ENCODE peak calls at places on chromosomes 7 and 10, in five cellular contexts. W, P, M, E and Y are unnamed samples.

GRCh38 chr7:127751062-127751722 is 99.2 kb downstream of the SND1 start:
- DNase-seq in P (no peak), M (no peak), E (no peak), W (no peak), Y (no peak)

GRCh38 chr10:33010132-33011037 is 52.4 kb upstream of the ITGB1 start:
- DNase-seq in M (no peak), P (peak), E (peak), W (peak), Y (peak)

GRCh38 chr7:14841850-14842249 is 60.7 kb downstream of the DGKB start:
- DNase-seq in W (no peak), E (no peak), P (no peak), M (no peak), Y (no peak)

GRCh38 chr7:128176696-128177095 is 64.4 kb upstream of the LEP start:
- DNase-seq in P (no peak), E (no peak), M (no peak), W (no peak), Y (no peak)

GRCh38 chr10:69976795-69977546 is 75.7 kb upstream of the MACROH2A2 start:
- DNase-seq in P (no peak), E (no peak), M (no peak), W (no peak), Y (no peak)

GRCh38 chr7:112410087-112410486 is 40.2 kb upstream of the IFRD1 start:
- DNase-seq in E (no peak), W (no peak), M (no peak), P (no peak), Y (no peak)

GRCh38 chr10:114386446-114386845 is 17.9 kb downstream of the AFAP1L2 start:
- DNase-seq in M (no peak), E (no peak), W (no peak), P (no peak), Y (no peak)

GRCh38 chr7:114082934-114083647 is 164.3 kb upstream of the PPP1R3A start:
- DNase-seq in E (no peak), W (no peak), P (no peak), M (no peak), Y (no peak)

GRCh38 chr7:30522163-30522562 is 17.5 kb upstream of the GGCT start:
- DNase-seq in P (no peak), E (no peak), W (no peak), M (no peak), Y (no peak)

GRCh38 chr7:143735962-143736361 is 21.5 kb downstream of the CTAGE6 start:
- DNase-seq in M (no peak), P (no peak), W (no peak), E (no peak), Y (no peak)

GRCh38 chr7:46178685-46179084 is 257.6 kb upstream of the IGFBP3 start:
- DNase-seq in P (no peak), M (no peak), W (no peak), E (peak), Y (no peak)

GRCh38 chr7:106329971-106330733 is 45.4 kb upstream of the NAMPT start:
- DNase-seq in P (no peak), E (no peak), W (no peak), M (no peak), Y (no peak)

GRCh38 chr7:93146465-93147127 is 1.6 kb downstream of the SAMD9L start:
- DNase-seq in W (no peak), M (no peak), P (no peak), E (no peak), Y (no peak)

GRCh38 chr10:66924674-66925345 is 1.0 kb upstream of the LRRTM3 start:
- DNase-seq in E (no peak), P (no peak), M (no peak), W (no peak), Y (no peak)

GRCh38 chr10:112332509-112333228 is 41.2 kb upstream of the ACSL5 start:
- DNase-seq in P (peak), E (no peak), W (no peak), M (no peak), Y (peak)

GRCh38 chr10:49751216-49751615 is 10.9 kb downstream of the OGDHL start:
- DNase-seq in P (no peak), E (no peak), W (no peak), M (no peak), Y (no peak)

GRCh38 chr7:83475403-83475802 is 173.5 kb downstream of the SEMA3E start:
- DNase-seq in M (no peak), P (peak), E (no peak), W (no peak), Y (peak)

GRCh38 chr10:38103754-38104153 is 9.6 kb downstream of the ZNF37A start:
- DNase-seq in E (no peak), W (no peak), P (no peak), M (no peak), Y (no peak)

GRCh38 chr7:1853619-1854520 is 183.8 kb downstream of the ELFN1 start:
- DNase-seq in E (no peak), P (no peak), M (no peak), W (peak), Y (no peak)

GRCh38 chr10:122461729-122462532 is 578 bp downstream of the HTRA1 start:
- DNase-seq in W (no peak), M (no peak), E (no peak), P (no peak), Y (no peak)

GRCh38 chr7:3028071-3028766 is 15.4 kb downstream of the CARD11 start:
- DNase-seq in M (no peak), W (no peak), P (no peak), E (no peak), Y (no peak)

GRCh38 chr10:23826399-23826798 is 382.5 kb upstream of the KIAA1217 start:
- DNase-seq in E (peak), W (no peak), M (no peak), P (no peak), Y (peak)

GRCh38 chr7:103803631-103804030 is 185.8 kb downstream of the RELN start:
- DNase-seq in M (no peak), W (no peak), E (no peak), P (no peak), Y (no peak)

GRCh38 chr7:92767427-92767826 is 68.9 kb downstream of the CDK6 start:
- DNase-seq in W (no peak), E (no peak), P (no peak), M (no peak), Y (no peak)

GRCh38 chr10:13000431-13000830 is 1.1 kb downstream of the CCDC3 start:
- DNase-seq in P (no peak), W (no peak), E (no peak), M (no peak), Y (no peak)

GRCh38 chr10:72259491-72260214 is 14.1 kb upstream of the DDIT4 start:
- DNase-seq in W (no peak), E (no peak), P (no peak), M (no peak), Y (no peak)

GRCh38 chr10:132984008-132984295 is 41.6 kb upstream of the CFAP46 start:
- DNase-seq in M (no peak), E (no peak), W (no peak), P (no peak), Y (no peak)

GRCh38 chr10:58957517-58957916 is 218.9 kb upstream of the PHYHIPL start:
- DNase-seq in P (no peak), M (no peak), E (no peak), W (no peak), Y (no peak)

GRCh38 chr10:13717936-13718772 is 131.4 kb downstream of the PRPF18 start:
- DNase-seq in E (no peak), M (no peak), W (no peak), P (no peak), Y (peak)

GRCh38 chr7:16062269-16062668 is 359.1 kb downstream of the CRPPA start:
- DNase-seq in W (no peak), E (no peak), M (no peak), P (no peak), Y (no peak)

GRCh38 chr10:130369645-130370381 is 233.6 kb downstream of the GLRX3 start:
- DNase-seq in M (no peak), W (no peak), P (no peak), E (no peak), Y (no peak)

GRCh38 chr10:36097696-36098095 is 455.6 kb upstream of the FZD8 start:
- DNase-seq in M (no peak), E (no peak), P (no peak), W (no peak), Y (no peak)

GRCh38 chr7:126501617-126502016 is 751.1 kb downstream of the GRM8 start:
- DNase-seq in E (no peak), W (no peak), P (no peak), M (no peak), Y (no peak)

GRCh38 chr10:96310359-96310669 is 6.1 kb downstream of the DNTT start:
- DNase-seq in W (no peak), P (no peak), M (no peak), E (no peak), Y (no peak)
- H3K9ac ChIP-seq in W (no peak), P (no peak), M (no peak), E (no peak), Y (no peak)

GRCh38 chr7:89621925-89622641 is 532.2 kb upstream of the STEAP1 start:
- DNase-seq in W (no peak), M (no peak), E (no peak), P (no peak), Y (no peak)

GRCh38 chr7:89618269-89618668 is 536.0 kb upstream of the STEAP1 start:
- DNase-seq in E (no peak), P (no peak), W (no peak), M (no peak), Y (no peak)

DNA sequence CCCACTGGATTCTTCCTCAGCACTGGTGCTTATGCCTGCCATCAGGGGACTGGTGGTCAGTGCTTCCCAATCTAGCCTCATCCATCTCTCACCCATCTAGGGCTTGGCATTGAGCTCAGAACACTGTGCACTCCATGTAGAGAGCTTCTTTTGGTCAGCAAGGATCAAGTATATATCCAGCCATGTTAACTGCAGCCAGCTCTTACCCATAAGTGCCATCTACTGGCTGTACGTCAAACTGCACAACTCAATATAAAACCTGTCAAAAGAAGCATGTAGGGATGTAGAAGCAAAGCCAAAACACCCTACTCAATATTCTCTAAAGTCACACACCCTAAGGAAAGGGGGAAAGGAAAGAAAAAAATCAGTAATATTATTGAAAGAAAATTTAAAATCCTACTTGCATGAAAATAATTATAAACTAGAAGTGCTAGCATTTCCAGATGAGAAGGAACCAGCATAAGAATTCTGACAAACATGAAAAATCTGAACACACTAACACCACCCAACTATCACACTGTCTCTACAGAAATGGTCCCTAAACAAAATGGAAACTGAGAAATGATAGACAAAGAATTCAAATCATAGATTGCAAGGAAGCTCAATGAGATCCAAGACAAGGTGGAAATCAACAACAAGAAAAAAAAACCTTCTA is 531.1 kb upstream of the STEAP1 start:
- DNase-seq in M (peak), E (no peak), W (no peak), P (peak), Y (peak)
- TF ChIP-seq SP1 in M (no peak), E (no peak), W (no peak), P (no peak), Y (no peak)

DNA sequence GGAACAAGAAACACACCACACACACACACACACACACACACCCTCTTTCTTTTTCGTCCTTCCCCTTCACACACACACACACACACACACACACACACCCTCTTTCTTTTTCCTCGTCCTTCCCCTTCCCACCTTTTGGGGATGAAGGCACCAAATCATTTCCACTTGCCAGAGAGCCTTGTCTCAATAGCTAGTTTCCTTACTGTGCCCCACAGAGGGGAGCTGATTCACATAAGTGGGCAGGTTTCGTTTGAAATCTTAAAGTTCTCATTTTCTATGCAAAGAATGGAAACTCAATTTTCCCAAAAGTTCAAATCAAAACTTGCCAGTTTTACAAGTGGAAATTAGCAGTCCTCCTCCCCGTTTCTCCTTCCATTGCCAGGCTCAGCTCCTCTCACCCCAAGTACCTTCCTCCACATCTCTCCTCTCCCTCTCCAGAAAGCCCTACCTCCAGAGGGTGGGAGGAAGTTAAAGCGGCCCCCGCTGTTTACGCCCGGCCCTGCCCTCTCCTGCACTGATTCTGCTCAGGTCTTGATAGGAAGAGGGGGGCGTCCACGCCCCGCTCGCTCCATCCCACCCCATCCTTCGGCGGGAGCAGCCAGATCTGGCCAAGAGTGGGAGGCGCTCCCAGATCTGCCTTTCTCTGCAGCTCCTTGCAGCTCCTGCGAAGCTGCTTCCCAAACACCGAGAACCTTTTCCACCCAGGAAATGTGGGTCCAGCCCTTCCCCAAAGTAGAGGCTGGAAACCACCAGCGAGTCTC is 1.3 kb downstream of the CTTNBP2 start:
- DNase-seq in P (no peak), M (no peak), W (no peak), E (no peak), Y (no peak)
- H3K9ac ChIP-seq in P (peak), M (no peak), W (no peak), E (peak), Y (no peak)

GRCh38 chr7:73931502-73931901 is 70.5 kb downstream of the TMEM270 start:
- DNase-seq in E (no peak), W (no peak), M (no peak), P (no peak), Y (no peak)

GRCh38 chr7:73937014-73937413 is 76.1 kb downstream of the TMEM270 start:
- DNase-seq in E (no peak), P (no peak), M (no peak), W (no peak), Y (no peak)

GRCh38 chr7:73933091-73933490 is 72.1 kb downstream of the TMEM270 start:
- DNase-seq in P (no peak), W (no peak), M (no peak), E (no peak), Y (no peak)

DNA sequence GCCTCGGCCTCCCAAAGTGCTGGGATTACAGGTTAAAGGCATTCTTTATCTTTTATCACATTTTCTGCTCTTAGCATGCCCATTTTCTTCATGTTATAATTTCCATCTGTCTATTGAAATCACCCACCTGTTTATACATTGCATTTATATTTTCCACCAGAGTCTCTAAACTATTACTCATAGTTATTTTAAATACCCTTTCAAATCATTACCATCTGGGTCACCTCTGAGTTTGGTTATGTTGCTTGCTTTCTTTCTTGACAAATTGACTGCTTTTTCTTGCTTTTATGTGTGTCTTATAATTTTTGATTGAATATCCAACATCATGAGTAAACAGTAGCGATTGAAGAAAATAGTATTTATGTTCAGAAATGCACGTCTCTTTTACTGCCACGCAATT is 71.4 kb downstream of the TMEM270 start:
- DNase-seq in E (no peak), M (no peak), P (no peak), W (no peak), Y (no peak)
- TF ChIP-seq SP1 in E (no peak), M (no peak), P (no peak), W (no peak), Y (no peak)

GRCh38 chr7:154350892-154351291 is 298.7 kb downstream of the DPP6 start:
- DNase-seq in W (no peak), M (no peak), P (no peak), E (no peak), Y (no peak)

GRCh38 chr7:154347867-154348266 is 295.7 kb downstream of the DPP6 start:
- DNase-seq in P (no peak), E (no peak), W (no peak), M (no peak), Y (no peak)

DNA sequence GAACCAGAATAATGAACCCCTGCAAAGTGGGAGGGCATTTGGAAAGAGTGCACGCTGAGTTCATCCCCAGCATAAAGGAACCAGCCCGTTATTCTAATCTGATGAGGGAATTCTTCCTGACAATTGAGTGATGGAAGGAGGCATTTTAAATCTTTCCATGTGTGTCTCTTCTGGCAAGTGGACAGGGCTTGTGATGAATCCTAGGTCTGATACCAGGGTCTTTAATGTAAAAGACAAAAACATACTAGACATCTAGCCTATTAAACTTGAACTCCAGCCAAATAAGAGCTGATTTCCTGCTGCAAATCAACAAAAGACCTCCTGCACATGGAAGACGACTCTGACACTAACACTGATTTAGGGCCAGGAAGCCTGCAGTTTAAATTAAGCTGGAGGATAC is 301.2 kb downstream of the DPP6 start:
- DNase-seq in P (no peak), E (no peak), M (no peak), W (no peak), Y (no peak)
- H3K9ac ChIP-seq in P (no peak), E (no peak), M (no peak), W (no peak), Y (no peak)

DNA sequence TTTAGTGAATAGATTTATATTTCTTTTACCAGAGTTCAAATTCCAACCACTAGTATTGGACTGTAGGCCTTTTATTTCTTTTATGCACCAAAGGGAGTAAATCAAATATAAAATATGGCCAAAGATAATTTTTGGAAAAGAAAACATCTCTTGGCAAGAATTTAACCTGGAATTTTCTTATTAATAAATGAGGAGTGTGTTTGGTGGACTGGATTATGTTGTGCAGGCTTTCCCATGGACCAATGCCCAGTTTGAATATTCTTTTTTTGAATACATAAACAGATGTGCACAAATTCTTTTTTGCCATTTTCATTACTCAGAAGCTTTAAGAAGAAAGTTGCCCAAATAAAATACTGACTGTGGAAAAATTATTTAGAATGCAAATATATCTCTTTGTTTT is 22.1 kb upstream of the PRKG1 start:
- DNase-seq in P (no peak), M (no peak), W (no peak), E (no peak), Y (no peak)
- TF ChIP-seq SP1 in P (no peak), M (no peak), W (no peak), E (no peak), Y (no peak)

GRCh38 chr10:11170993-11171416 is 153.3 kb downstream of the CELF2 start:
- DNase-seq in E (no peak), M (no peak), P (no peak), W (no peak), Y (no peak)
- H3K9ac ChIP-seq in E (no peak), M (peak), P (no peak), W (no peak), Y (no peak)